ENCODE peak calls at places on chromosomes 1 and 21, in eight cellular contexts. Y, N, P, C, M, Z, H and O are unnamed samples.

GRCh38 chr21:44723177-44724131 is 12.1 kb upstream of the TSPEAR start:
- DNase-seq in N (peak), C (peak), Y (no peak), Z (no peak), M (no peak), P (no peak), H (no peak), O (no peak)

GRCh38 chr1:210647406-210648333 is 319.0 kb downstream of the HHAT start:
- DNase-seq in Z (no peak), H (no peak), C (no peak), M (peak), N (no peak), P (no peak), Y (no peak), O (peak)

GRCh38 chr1:208475951-208476824 is 232.0 kb upstream of the PLXNA2 start:
- DNase-seq in H (no peak), P (peak), N (no peak), Z (no peak), M (no peak), C (peak), Y (no peak), O (peak)

GRCh38 chr1:173043253-173043652 is 7.5 kb downstream of the TNFSF18 start:
- DNase-seq in M (peak), N (no peak), C (no peak), P (peak), Z (no peak), H (no peak), Y (no peak), O (no peak)

GRCh38 chr1:22635436-22635835 is 992 bp upstream of the C1QA start:
- DNase-seq in M (no peak), P (no peak), H (no peak), Z (no peak), Y (no peak), N (no peak), C (no peak), O (peak)

GRCh38 chr1:66981679-66982078 is 56.9 kb downstream of the MIER1 start:
- DNase-seq in Y (no peak), H (no peak), M (peak), N (peak), P (no peak), C (no peak), Z (no peak), O (no peak)

GRCh38 chr1:70222716-70223235 is 1.6 kb downstream of the SRSF11 start:
- DNase-seq in Z (no peak), P (no peak), C (no peak), Y (no peak), N (no peak), H (no peak), M (no peak), O (no peak)

GRCh38 chr1:2583331-2583791 is 3.2 kb upstream of the PRXL2B start:
- DNase-seq in M (no peak), Z (no peak), Y (peak), N (no peak), C (no peak), P (no peak), H (no peak), O (no peak)

GRCh38 chr1:37601441-37601840 is 5.7 kb upstream of the GNL2 start:
- DNase-seq in C (no peak), P (no peak), Z (no peak), Y (no peak), H (no peak), M (no peak), N (no peak), O (no peak)

GRCh38 chr1:209086486-209087192 is 496.9 kb upstream of the CAMK1G start:
- DNase-seq in P (no peak), H (no peak), N (no peak), M (no peak), C (no peak), Z (peak), Y (no peak), O (no peak)

GRCh38 chr1:22889213-22889827 is 83.3 kb downstream of the LACTBL1 start:
- DNase-seq in C (peak), Z (peak), N (no peak), H (no peak), Y (no peak), M (peak), P (peak), O (no peak)

GRCh38 chr1:240705584-240705983 is 93.6 kb upstream of the GREM2 start:
- DNase-seq in H (no peak), P (no peak), Z (no peak), M (peak), N (no peak), Y (no peak), C (no peak), O (peak)

GRCh38 chr1:44835738-44836675 is 7.0 kb downstream of the PTCH2 start:
- DNase-seq in Z (peak), Y (peak), P (peak), N (peak), M (peak), C (peak), H (peak), O (peak)

GRCh38 chr1:114353233-114353632 is 157.8 kb downstream of the TRIM33 start:
- DNase-seq in Y (no peak), H (peak), P (peak), M (peak), N (no peak), C (peak), Z (peak), O (peak)

GRCh38 chr1:54365847-54366246 is 40.3 kb downstream of the SSBP3 start:
- DNase-seq in M (no peak), Z (no peak), Y (no peak), P (no peak), N (no peak), C (no peak), H (no peak), O (no peak)

GRCh38 chr1:229088711-229089110 is 182.2 kb upstream of the RAB4A start:
- DNase-seq in P (no peak), N (no peak), H (no peak), C (no peak), M (no peak), Y (no peak), Z (no peak), O (no peak)

GRCh38 chr1:75079535-75080290 is 54.5 kb upstream of the LHX8 start:
- DNase-seq in H (no peak), Y (no peak), N (no peak), M (no peak), Z (no peak), C (no peak), P (no peak), O (no peak)

GRCh38 chr21:41141031-41141457 is 26.9 kb upstream of the BACE2 start:
- DNase-seq in C (no peak), M (peak), Z (no peak), P (peak), Y (no peak), N (no peak), H (no peak), O (peak)

GRCh38 chr1:55063562-55063942 is 24.2 kb downstream of the PCSK9 start:
- DNase-seq in H (no peak), Z (no peak), N (no peak), Y (no peak), P (no peak), C (peak), M (no peak), O (no peak)

GRCh38 chr1:150109567-150109966 is 40.1 kb upstream of the PLEKHO1 start:
- DNase-seq in Z (no peak), M (no peak), C (no peak), Y (no peak), H (no peak), N (no peak), P (no peak), O (no peak)

GRCh38 chr1:212769372-212770167 is 22.0 kb downstream of the NSL1 start:
- DNase-seq in P (no peak), N (no peak), M (no peak), Z (no peak), C (no peak), H (no peak), Y (no peak), O (no peak)

GRCh38 chr1:231357831-231358354 is 19.8 kb downstream of the SPRTN start:
- DNase-seq in N (peak), Y (no peak), H (no peak), Z (peak), C (peak), P (peak), M (peak), O (peak)

GRCh38 chr1:152227310-152227928 is 3.4 kb upstream of the HRNR start:
- DNase-seq in N (no peak), Z (no peak), P (peak), H (no peak), Y (no peak), M (peak), C (no peak), O (no peak)

GRCh38 chr1:201218409-201218808 is 27.8 kb downstream of the IGFN1 start:
- DNase-seq in H (no peak), M (no peak), C (no peak), P (no peak), Z (no peak), Y (no peak), N (no peak), O (no peak)

GRCh38 chr1:1072299-1072848 is 1.7 kb downstream of the RNF223 start:
- DNase-seq in N (no peak), C (no peak), M (no peak), H (no peak), Y (no peak), Z (no peak), P (no peak), O (no peak)

GRCh38 chr1:243946946-243947345 is 96.9 kb upstream of the AKT3 start:
- DNase-seq in Y (no peak), H (no peak), Z (peak), C (peak), P (peak), M (peak), N (peak), O (no peak)

GRCh38 chr1:235923466-235924008 is 56.8 kb upstream of the LYST start:
- DNase-seq in P (peak), M (peak), C (no peak), N (peak), Y (no peak), Z (no peak), H (no peak), O (no peak)

GRCh38 chr1:203346060-203346754 is 4.7 kb downstream of the FMOD start:
- DNase-seq in Y (no peak), M (peak), N (no peak), Z (peak), H (no peak), P (no peak), C (no peak), O (no peak)

GRCh38 chr21:46155514-46156377 is at the start of gene FTCD:
- DNase-seq in N (no peak), C (peak), M (no peak), Z (no peak), H (peak), Y (no peak), P (no peak), O (no peak)

GRCh38 chr1:143736562-143736961 is 235.2 kb downstream of the FAM72C start:
- DNase-seq in H (no peak), Y (no peak), N (no peak), Z (no peak), M (no peak), P (no peak), C (peak), O (no peak)

GRCh38 chr1:227161470-227161869 is 156.8 kb downstream of the CDC42BPA start:
- DNase-seq in C (no peak), H (no peak), Z (no peak), P (no peak), N (no peak), M (no peak), Y (no peak), O (no peak)
- H3K4me3 ChIP-seq in C (no peak), H (no peak), Z (no peak), P (no peak), N (no peak), M (no peak), Y (no peak), O (no peak)

DNA sequence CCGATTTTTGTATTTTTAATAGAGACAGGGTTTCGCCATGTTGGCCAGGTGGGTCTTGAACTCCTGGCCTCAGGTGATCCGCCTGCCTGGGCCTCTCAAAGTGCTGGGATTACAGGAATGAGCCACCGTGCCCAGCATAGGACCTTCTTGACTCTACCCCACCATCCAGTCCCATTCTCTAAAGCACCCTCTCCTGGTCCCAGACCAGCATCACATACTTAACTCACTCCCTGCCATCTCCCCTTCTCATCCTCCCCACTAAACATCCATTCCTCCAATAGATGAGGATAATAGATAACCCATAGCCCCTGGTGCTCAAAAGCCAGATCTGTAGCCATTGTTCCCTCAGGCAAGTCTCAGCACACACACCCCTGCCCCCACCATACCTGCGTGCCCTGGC is 2.1 kb downstream of the ENTREP3 start:
- DNase-seq in Z (no peak), N (no peak), Y (peak), M (no peak), C (peak), H (no peak), P (peak), O (no peak)
- H3K4me3 ChIP-seq in Z (peak), N (no peak), Y (no peak), M (peak), C (no peak), H (no peak), P (peak), O (peak)

GRCh38 chr1:117146570-117147340 is 25.2 kb upstream of the TRIM45 start:
- DNase-seq in H (no peak), Z (no peak), P (peak), N (no peak), M (peak), Y (no peak), C (no peak), O (peak)
- H3K4me3 ChIP-seq in H (no peak), Z (no peak), P (no peak), N (no peak), M (no peak), Y (no peak), C (no peak), O (no peak)

DNA sequence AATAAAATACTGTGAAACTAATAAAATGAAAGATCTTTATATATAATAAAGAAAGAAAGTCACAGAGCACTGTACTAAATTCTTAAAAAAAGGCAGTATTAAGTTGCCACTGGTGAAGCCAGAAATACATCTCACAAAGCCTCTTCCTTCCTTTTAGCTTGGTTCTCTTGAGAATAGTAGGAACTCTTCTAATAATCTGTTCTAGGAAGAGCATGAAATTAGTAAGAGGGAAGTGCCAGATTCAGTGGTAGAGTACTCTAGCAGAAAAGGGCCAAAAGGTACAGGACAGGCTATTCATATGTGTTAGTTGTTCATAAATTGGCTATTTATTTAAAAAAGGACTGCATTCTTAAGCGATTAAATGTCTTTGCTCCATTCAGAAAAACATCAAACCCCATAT is 33.7 kb downstream of the CTTNBP2NL start:
- DNase-seq in Y (no peak), N (no peak), H (no peak), P (no peak), C (no peak), M (no peak), Z (no peak), O (no peak)
- H3K4me3 ChIP-seq in Y (no peak), N (no peak), H (no peak), P (no peak), C (no peak), M (no peak), Z (no peak), O (no peak)

GRCh38 chr1:24198766-24199165 is 11.7 kb upstream of the IFNLR1 start:
- DNase-seq in P (no peak), N (no peak), M (no peak), H (no peak), Z (no peak), Y (no peak), C (no peak), O (no peak)
- H3K4me3 ChIP-seq in P (no peak), N (no peak), M (no peak), H (no peak), Z (no peak), Y (no peak), C (no peak), O (no peak)

DNA sequence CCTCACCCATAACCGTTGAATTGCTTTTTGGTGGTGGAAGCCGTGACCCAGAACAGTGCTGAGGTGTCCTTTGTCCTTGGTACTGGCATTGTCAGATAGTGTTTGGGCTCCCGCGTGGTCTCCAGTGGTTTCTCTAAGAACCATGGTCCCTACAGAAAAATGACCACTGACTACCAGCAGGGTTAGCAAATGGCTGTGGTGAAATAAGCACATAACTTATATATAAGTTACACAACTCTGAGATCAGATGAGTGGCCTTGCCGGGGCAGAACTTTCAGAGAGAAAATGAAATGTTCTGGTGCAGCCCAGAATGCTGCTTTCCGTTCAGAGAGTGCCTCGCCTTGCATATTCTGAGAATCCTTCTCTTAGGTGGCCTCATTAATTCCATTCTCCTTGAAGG is 5.0 kb downstream of the SLC37A1 start:
- DNase-seq in Z (no peak), H (no peak), M (no peak), P (no peak), C (no peak), Y (no peak), N (no peak), O (no peak)
- H3K4me3 ChIP-seq in Z (no peak), H (no peak), M (no peak), P (peak), C (no peak), Y (no peak), N (no peak), O (no peak)

GRCh38 chr1:35231287-35231686 is 37.2 kb upstream of the ZMYM4 start:
- DNase-seq in P (no peak), C (no peak), H (no peak), Z (no peak), Y (no peak), N (no peak), M (no peak), O (no peak)

GRCh38 chr1:35226546-35226945 is 33.6 kb upstream of the SFPQ start:
- DNase-seq in Z (no peak), C (no peak), P (no peak), Y (no peak), M (no peak), H (no peak), N (no peak), O (no peak)

GRCh38 chr1:35229587-35230360 is 36.8 kb upstream of the SFPQ start:
- DNase-seq in H (no peak), C (no peak), P (no peak), N (no peak), Y (no peak), Z (no peak), M (no peak), O (no peak)
- H3K4me3 ChIP-seq in H (no peak), C (no peak), P (no peak), N (no peak), Y (no peak), Z (no peak), M (no peak), O (no peak)

DNA sequence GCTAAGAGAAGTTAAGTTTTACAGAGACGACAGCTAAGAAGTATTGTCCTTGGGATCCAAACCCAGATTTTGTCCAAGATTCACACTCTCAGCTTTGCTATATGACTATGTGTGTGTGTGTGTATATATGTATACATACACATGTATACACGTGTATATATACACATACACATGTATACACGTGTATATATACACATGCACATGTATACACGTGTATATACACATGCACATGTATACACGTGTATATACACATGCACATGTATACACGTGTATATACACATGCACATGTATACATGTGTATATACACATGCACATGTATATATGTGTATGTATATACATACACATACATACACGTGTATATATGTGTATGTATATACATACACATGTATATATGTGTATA is 3.9 kb upstream of the CACHD1 start:
- DNase-seq in Y (no peak), N (no peak), C (no peak), H (no peak), M (no peak), P (no peak), Z (no peak), O (no peak)
- H3K4me3 ChIP-seq in Y (no peak), N (no peak), C (no peak), H (no peak), M (no peak), P (no peak), Z (no peak), O (no peak)

GRCh38 chr1:109508873-109509175 is 703 bp downstream of the AMIGO1 start:
- DNase-seq in H (no peak), Z (no peak), P (no peak), C (no peak), M (no peak), Y (no peak), N (no peak), O (no peak)
- H3K4me3 ChIP-seq in H (peak), Z (peak), P (peak), C (peak), M (peak), Y (peak), N (peak), O (no peak)